ENCODE peak calls at places on chromosomes 5 and 9, in four cellular contexts. One of them, this sample, is unnamed.

GRCh38 chr9:113720495-113720894 is 155.6 kb upstream of the ZNF618 start:
- DNase-seq in GM04504: no peak
- DNase-seq in upper lobe of right lung: no peak
- DNase-seq in stimulated activated CD8-positive, alpha-beta memory T cell treated with anti-CD3 and anti-CD28 coated beads, Interleukin-7, amount 100 ng/mL, for 1 hour: no peak
- DNase-seq in this sample: no peak

GRCh38 chr5:169416583-169417196 is 115.8 kb upstream of the SLIT3 start:
- DNase-seq in GM04504: peak
- DNase-seq in upper lobe of right lung: no peak
- DNase-seq in stimulated activated CD8-positive, alpha-beta memory T cell treated with anti-CD3 and anti-CD28 coated beads, Interleukin-7, amount 100 ng/mL, for 1 hour: no peak
- DNase-seq in this sample: peak

GRCh38 chr9:33017283-33018041 is 7.6 kb upstream of the DNAJA1 start:
- DNase-seq in GM04504: no peak
- DNase-seq in upper lobe of right lung: no peak
- DNase-seq in stimulated activated CD8-positive, alpha-beta memory T cell treated with anti-CD3 and anti-CD28 coated beads, Interleukin-7, amount 100 ng/mL, for 1 hour: no peak
- DNase-seq in this sample: no peak

GRCh38 chr9:123483191-123483803 is 127.3 kb downstream of the CRB2 start:
- DNase-seq in GM04504: no peak
- DNase-seq in upper lobe of right lung: peak
- DNase-seq in stimulated activated CD8-positive, alpha-beta memory T cell treated with anti-CD3 and anti-CD28 coated beads, Interleukin-7, amount 100 ng/mL, for 1 hour: no peak
- DNase-seq in this sample: no peak

GRCh38 chr9:135869916-135870315 is 37.4 kb downstream of the CAMSAP1 start:
- DNase-seq in GM04504: no peak
- DNase-seq in upper lobe of right lung: no peak
- DNase-seq in stimulated activated CD8-positive, alpha-beta memory T cell treated with anti-CD3 and anti-CD28 coated beads, Interleukin-7, amount 100 ng/mL, for 1 hour: no peak
- DNase-seq in this sample: no peak

GRCh38 chr9:68973619-68974018 is 40.3 kb downstream of the PRKACG start:
- DNase-seq in GM04504: no peak
- DNase-seq in upper lobe of right lung: no peak
- DNase-seq in stimulated activated CD8-positive, alpha-beta memory T cell treated with anti-CD3 and anti-CD28 coated beads, Interleukin-7, amount 100 ng/mL, for 1 hour: no peak
- DNase-seq in this sample: no peak

GRCh38 chr5:111859031-111859430 is 102.0 kb upstream of the NREP start:
- DNase-seq in GM04504: no peak
- DNase-seq in upper lobe of right lung: no peak
- DNase-seq in stimulated activated CD8-positive, alpha-beta memory T cell treated with anti-CD3 and anti-CD28 coated beads, Interleukin-7, amount 100 ng/mL, for 1 hour: no peak
- DNase-seq in this sample: no peak

GRCh38 chr5:14076566-14076965 is 66.6 kb upstream of the TRIO start:
- DNase-seq in GM04504: no peak
- DNase-seq in upper lobe of right lung: no peak
- DNase-seq in stimulated activated CD8-positive, alpha-beta memory T cell treated with anti-CD3 and anti-CD28 coated beads, Interleukin-7, amount 100 ng/mL, for 1 hour: no peak
- DNase-seq in this sample: no peak

GRCh38 chr5:128905225-128906110 is 59.8 kb upstream of the SLC27A6 start:
- DNase-seq in GM04504: peak
- DNase-seq in upper lobe of right lung: no peak
- DNase-seq in stimulated activated CD8-positive, alpha-beta memory T cell treated with anti-CD3 and anti-CD28 coated beads, Interleukin-7, amount 100 ng/mL, for 1 hour: no peak
- DNase-seq in this sample: peak

GRCh38 chr5:128494516-128494915 is 43.5 kb downstream of the FBN2 start:
- DNase-seq in GM04504: no peak
- DNase-seq in upper lobe of right lung: no peak
- DNase-seq in stimulated activated CD8-positive, alpha-beta memory T cell treated with anti-CD3 and anti-CD28 coated beads, Interleukin-7, amount 100 ng/mL, for 1 hour: no peak
- DNase-seq in this sample: no peak

GRCh38 chr5:96093890-96094381 is 132.3 kb upstream of the ELL2 start:
- DNase-seq in GM04504: no peak
- DNase-seq in upper lobe of right lung: no peak
- DNase-seq in stimulated activated CD8-positive, alpha-beta memory T cell treated with anti-CD3 and anti-CD28 coated beads, Interleukin-7, amount 100 ng/mL, for 1 hour: no peak
- DNase-seq in this sample: no peak

GRCh38 chr5:81163641-81164040 is 69.5 kb upstream of the CKMT2 start:
- DNase-seq in GM04504: no peak
- DNase-seq in upper lobe of right lung: no peak
- DNase-seq in stimulated activated CD8-positive, alpha-beta memory T cell treated with anti-CD3 and anti-CD28 coated beads, Interleukin-7, amount 100 ng/mL, for 1 hour: no peak
- DNase-seq in this sample: no peak

GRCh38 chr9:105879181-105879580 is 184.8 kb downstream of the TMEM38B start:
- DNase-seq in GM04504: no peak
- DNase-seq in upper lobe of right lung: no peak
- DNase-seq in stimulated activated CD8-positive, alpha-beta memory T cell treated with anti-CD3 and anti-CD28 coated beads, Interleukin-7, amount 100 ng/mL, for 1 hour: no peak
- DNase-seq in this sample: no peak

GRCh38 chr9:14932246-14932645 is 22.0 kb upstream of the FREM1 start:
- DNase-seq in GM04504: no peak
- DNase-seq in upper lobe of right lung: no peak
- DNase-seq in stimulated activated CD8-positive, alpha-beta memory T cell treated with anti-CD3 and anti-CD28 coated beads, Interleukin-7, amount 100 ng/mL, for 1 hour: no peak
- DNase-seq in this sample: no peak

GRCh38 chr5:113776832-113777525 is 263.5 kb downstream of the YTHDC2 start:
- DNase-seq in GM04504: no peak
- DNase-seq in upper lobe of right lung: no peak
- DNase-seq in stimulated activated CD8-positive, alpha-beta memory T cell treated with anti-CD3 and anti-CD28 coated beads, Interleukin-7, amount 100 ng/mL, for 1 hour: no peak
- DNase-seq in this sample: no peak

GRCh38 chr9:110615526-110615925 is 36.0 kb upstream of the SVEP1 start:
- DNase-seq in GM04504: peak
- DNase-seq in upper lobe of right lung: no peak
- DNase-seq in stimulated activated CD8-positive, alpha-beta memory T cell treated with anti-CD3 and anti-CD28 coated beads, Interleukin-7, amount 100 ng/mL, for 1 hour: no peak
- DNase-seq in this sample: no peak

This sample was measured in retinal pigment epithelial cell.